ENCODE peak calls at places on chromosomes 6 and 20, in five cellular contexts. D is H9, Y is neuronal stem cell, R is mesendoderm, I is mesenchymal stem cell. J is an unnamed sample.

GRCh38 chr6:42141603-42142117 is 760 bp downstream of the C6orf132 start:
- DNase-seq in R (peak), Y (no peak), I (no peak), D (no peak), J (no peak)

GRCh38 chr6:77341058-77341986 is 122.0 kb downstream of the HTR1B start:
- DNase-seq in D (no peak), Y (no peak), I (peak), R (no peak), J (no peak)

GRCh38 chr6:167113935-167114910 is 8.7 kb upstream of the CCR6 start:
- DNase-seq in Y (no peak), D (no peak), R (no peak), I (no peak), J (no peak)

GRCh38 chr6:82337688-82338257 is 25.8 kb upstream of the TPBG start:
- DNase-seq in Y (no peak), D (no peak), R (peak), I (no peak), J (no peak)

GRCh38 chr6:28134015-28134414 is 7.7 kb upstream of the ZKSCAN8 start:
- DNase-seq in D (peak), I (peak), Y (no peak), R (peak), J (peak)

GRCh38 chr6:1378224-1379025 is 11.0 kb upstream of the FOXF2 start:
- DNase-seq in Y (peak), I (no peak), D (no peak), R (no peak), J (no peak)

GRCh38 chr20:25496968-25497401 is 88.3 kb downstream of the NINL start:
- DNase-seq in D (no peak), Y (no peak), I (peak), R (no peak), J (peak)

GRCh38 chr20:3248993-3249347 is 10.0 kb upstream of the SLC4A11 start:
- DNase-seq in Y (no peak), R (no peak), I (no peak), D (no peak), J (no peak)

GRCh38 chr6:29395331-29395730 is at the start of gene OR12D2:
- DNase-seq in D (no peak), I (no peak), R (no peak), Y (no peak), J (no peak)

GRCh38 chr6:106527979-106528378 is 101.3 kb downstream of the RTN4IP1 start:
- DNase-seq in Y (no peak), R (no peak), D (no peak), I (peak), J (peak)

GRCh38 chr20:17882834-17883591 is 85.6 kb downstream of the SNX5 start:
- DNase-seq in R (no peak), I (no peak), Y (no peak), D (no peak), J (no peak)

GRCh38 chr20:19783966-19784401 is 25.9 kb downstream of the RIN2 start:
- DNase-seq in R (no peak), Y (no peak), I (peak), D (no peak), J (peak)

GRCh38 chr20:37408202-37408929 is 62.4 kb downstream of the SRC start:
- DNase-seq in R (no peak), Y (no peak), D (no peak), I (peak), J (no peak)

GRCh38 chr6:167049275-167049674 is 50.1 kb downstream of the CEP43 start:
- DNase-seq in D (no peak), Y (no peak), I (no peak), R (no peak), J (no peak)

GRCh38 chr20:22848364-22848763 is 186.7 kb upstream of the SSTR4 start:
- DNase-seq in I (no peak), D (no peak), R (no peak), Y (no peak), J (no peak)

GRCh38 chr20:21436186-21436585 is 38.9 kb upstream of the NKX2-4 start:
- DNase-seq in D (no peak), Y (no peak), I (peak), R (no peak), J (peak)

GRCh38 chr6:149147939-149148718 is 169.4 kb upstream of the TAB2 start:
- DNase-seq in R (no peak), D (no peak), I (no peak), Y (no peak), J (no peak)

GRCh38 chr6:89970609-89971337 is 76.5 kb downstream of the GJA10 start:
- DNase-seq in D (no peak), Y (peak), I (peak), R (peak), J (peak)

GRCh38 chr20:5656136-5656535 is 94.1 kb upstream of the SHLD1 start:
- DNase-seq in I (no peak), Y (no peak), D (no peak), R (no peak), J (no peak)

GRCh38 chr6:128690063-128690462 is 169.7 kb upstream of the PTPRK start:
- DNase-seq in Y (no peak), R (no peak), D (no peak), I (no peak), J (no peak)

GRCh38 chr6:94065707-94066337 is 646.5 kb upstream of the EPHA7 start:
- DNase-seq in Y (no peak), R (no peak), I (no peak), D (no peak), J (no peak)

GRCh38 chr6:165701564-165702354 is 38.7 kb upstream of the PDE10A start:
- DNase-seq in R (no peak), D (no peak), Y (no peak), I (no peak), J (no peak)

GRCh38 chr6:11323666-11324452 is 91.4 kb upstream of the NEDD9 start:
- DNase-seq in D (no peak), I (no peak), R (no peak), Y (no peak), J (no peak)

GRCh38 chr20:16018881-16019280 is 554.4 kb downstream of the KIF16B start:
- DNase-seq in Y (no peak), R (no peak), D (no peak), I (no peak), J (no peak)

GRCh38 chr6:124870611-124871201 is 91.5 kb upstream of the RNF217 start:
- DNase-seq in I (peak), R (no peak), Y (no peak), D (no peak), J (peak)

DNA sequence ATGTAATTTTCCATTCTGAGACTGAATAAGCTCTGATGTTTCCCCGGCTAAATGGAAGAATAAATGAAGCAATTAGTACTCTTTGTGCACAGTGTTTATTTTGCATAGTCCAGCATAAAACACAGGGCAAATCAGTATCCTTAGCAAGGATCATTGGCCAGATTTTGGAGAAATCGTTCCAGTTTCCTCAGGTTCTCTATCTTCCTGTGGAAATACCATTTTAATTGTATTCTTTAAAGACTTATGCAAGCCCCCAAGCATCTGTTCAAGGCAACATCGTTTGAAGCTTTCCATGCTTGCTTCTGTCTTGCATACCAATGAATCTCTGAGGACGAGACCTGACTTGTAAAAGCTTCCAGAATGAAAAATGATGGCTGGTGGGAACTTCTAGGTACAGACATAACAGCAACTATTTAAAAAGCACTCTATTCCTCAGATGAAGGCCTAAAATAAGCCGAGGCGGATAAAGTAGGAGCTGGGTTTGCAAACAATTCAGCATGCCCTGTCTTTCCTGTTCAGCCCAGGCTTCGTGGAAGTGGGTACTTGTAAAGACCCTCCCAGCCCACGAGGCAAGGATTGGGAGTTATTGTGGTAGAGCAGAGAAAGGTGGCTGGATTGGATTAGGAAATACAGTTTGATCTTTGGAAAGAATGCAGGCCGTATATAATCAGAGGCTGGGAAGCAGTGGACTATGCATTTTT is 21.6 kb downstream of the NRSN1 start:
- DNase-seq in I (no peak), R (no peak), Y (no peak), D (no peak), J (no peak)
- H3K27ac ChIP-seq in I (no peak), R (no peak), Y (no peak), D (no peak), J (no peak)

DNA sequence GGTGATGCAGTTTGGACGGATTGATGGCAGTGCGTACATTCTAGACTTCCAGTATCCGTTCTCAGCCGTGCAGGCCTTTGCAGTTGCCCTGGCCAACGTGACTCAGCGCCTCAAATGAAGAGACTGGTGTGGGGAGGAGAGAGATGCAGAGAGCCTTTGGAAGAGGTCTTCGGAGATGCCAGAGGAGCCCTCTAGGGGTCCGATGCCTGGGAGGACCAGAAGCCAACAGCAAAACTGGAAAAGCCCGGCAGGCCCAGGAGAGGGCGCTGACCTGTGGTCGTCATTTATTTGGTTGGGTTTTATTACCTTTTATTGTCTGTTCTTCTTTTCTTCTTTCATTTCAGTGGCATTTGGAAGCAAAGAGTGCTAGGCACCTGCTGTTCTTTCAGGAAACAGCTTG is 53.3 kb upstream of the TMEM181 start:
- DNase-seq in D (peak), Y (peak), R (peak), I (peak), J (peak)
- H3K23ac ChIP-seq in D (no peak), Y (no peak), R (no peak), I (no peak), J (no peak)

DNA sequence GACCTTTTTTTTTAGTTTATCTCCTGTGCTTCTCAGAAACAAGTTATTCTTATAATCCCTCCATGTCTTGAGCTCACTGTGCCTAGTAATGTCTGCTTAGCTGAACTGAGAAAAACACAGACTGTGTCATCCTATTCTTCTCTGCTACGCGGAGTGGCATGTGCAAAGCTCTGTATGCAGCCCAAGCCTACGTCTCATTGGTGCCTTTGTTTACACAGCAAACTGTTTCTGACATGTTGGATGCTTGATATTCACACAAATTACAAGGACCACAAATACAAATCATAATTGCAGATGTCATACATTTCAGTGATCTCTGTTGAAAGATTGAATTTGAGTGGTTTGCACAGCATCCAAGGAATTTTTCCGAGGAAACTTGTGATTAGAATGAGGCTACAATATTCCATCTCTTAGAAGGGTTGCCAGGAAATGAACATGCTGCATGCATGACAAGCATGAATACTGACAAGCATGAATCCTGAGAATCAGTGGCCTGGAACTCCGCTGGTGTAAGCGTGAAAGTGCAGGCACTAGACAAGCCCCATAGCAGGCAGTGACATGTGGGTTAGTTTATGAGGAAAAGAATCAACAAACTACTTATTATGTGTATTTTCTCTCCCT is 128.4 kb upstream of the SGK1 start:
- DNase-seq in I (no peak), D (no peak), Y (no peak), R (no peak), J (peak)
- H3K27ac ChIP-seq in I (peak), D (no peak), Y (no peak), R (no peak), J (peak)

DNA sequence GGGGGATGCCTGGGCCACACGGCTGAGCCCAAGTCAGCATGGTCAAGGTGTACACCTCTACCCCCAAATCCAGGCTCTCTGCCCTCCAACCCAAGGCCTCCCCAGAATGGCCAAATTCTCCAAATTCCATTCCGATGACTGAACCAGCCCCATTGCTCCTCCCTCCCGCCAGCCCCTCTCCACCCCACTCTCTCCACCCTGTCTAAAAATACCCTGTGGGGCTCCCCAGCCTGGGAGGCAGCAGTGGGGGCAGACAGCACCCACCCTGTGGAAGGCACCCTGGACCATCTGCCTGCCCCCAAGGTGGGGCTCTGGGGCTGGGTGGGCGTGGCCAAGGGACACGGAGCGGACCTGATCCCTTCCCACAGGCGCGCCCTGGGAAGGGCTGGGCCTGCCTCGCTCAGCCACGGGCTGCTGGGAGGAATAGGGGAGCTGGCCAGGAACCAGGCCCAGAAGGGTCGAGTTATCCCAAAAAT is 11.4 kb downstream of the TEAD3 start:
- DNase-seq in R (peak), Y (peak), I (peak), D (peak), J (no peak)
- H3K23ac ChIP-seq in R (peak), Y (no peak), I (peak), D (no peak), J (peak)

GRCh38 chr6:36829919-36830544 is 9.2 kb downstream of the CPNE5 start:
- DNase-seq in D (no peak), I (no peak), R (no peak), Y (no peak), J (peak)

GRCh38 chr6:36825452-36825851 is 13.8 kb downstream of the CPNE5 start:
- DNase-seq in I (no peak), Y (no peak), R (no peak), D (no peak), J (no peak)

GRCh38 chr6:36825996-36826395 is 13.2 kb downstream of the CPNE5 start:
- DNase-seq in D (no peak), Y (no peak), I (peak), R (no peak), J (no peak)

GRCh38 chr6:36826520-36827227 is 12.6 kb downstream of the CPNE5 start:
- DNase-seq in R (no peak), I (peak), Y (no peak), D (no peak), J (peak)

DNA sequence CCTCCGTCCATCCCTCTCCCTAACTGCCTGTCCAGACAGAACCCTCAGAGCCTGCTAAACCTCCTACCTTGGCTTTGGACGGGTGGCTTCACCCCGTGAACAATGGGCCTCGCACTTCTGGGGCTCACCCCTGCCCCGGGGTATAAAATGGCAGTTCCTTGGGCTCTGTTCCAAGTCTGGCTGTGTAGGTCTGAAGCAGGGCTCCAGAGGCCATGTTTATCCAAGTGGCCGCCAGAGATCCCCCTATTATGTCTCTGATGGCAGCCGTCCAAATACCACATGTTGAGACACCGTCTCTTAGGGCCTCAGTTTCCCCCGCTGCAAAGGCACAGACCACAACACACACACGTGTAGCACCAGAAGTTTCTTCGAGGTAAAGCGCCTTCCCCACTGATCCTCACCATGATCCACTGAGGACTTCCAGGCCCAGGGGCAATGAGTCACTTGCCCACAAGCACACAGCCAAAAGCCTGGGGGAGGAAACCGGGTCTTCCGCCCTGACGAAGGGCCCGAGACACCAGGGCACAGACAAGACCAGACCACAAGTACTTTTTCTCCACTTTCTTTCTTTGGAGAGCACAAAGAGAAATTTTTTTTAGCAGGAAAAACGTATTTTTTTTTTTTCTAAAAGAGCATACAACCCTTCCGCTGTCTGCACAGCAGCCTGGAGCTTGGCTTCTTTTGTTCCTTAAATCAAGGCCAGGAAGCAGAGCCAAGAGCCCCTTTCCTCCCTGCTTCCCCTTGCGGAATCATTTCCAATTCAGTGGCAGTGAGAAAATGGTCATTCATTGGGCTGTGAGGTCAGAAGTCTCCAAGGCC is 11.8 kb downstream of the CPNE5 start:
- DNase-seq in D (no peak), R (no peak), Y (no peak), I (peak), J (peak)
- H3K27ac ChIP-seq in D (no peak), R (no peak), Y (no peak), I (no peak), J (no peak)

GRCh38 chr20:50668326-50668725 is 23.0 kb downstream of the RIPOR3 start:
- DNase-seq in R (no peak), I (no peak), D (no peak), Y (no peak), J (no peak)

GRCh38 chr20:50666709-50667310 is 24.5 kb downstream of the RIPOR3 start:
- DNase-seq in D (no peak), I (no peak), Y (no peak), R (no peak), J (no peak)

GRCh38 chr20:50671626-50672025 is 19.7 kb downstream of the RIPOR3 start:
- DNase-seq in R (no peak), I (no peak), D (no peak), Y (no peak), J (no peak)

GRCh38 chr20:50670126-50670862 is 21.0 kb downstream of the RIPOR3 start:
- DNase-seq in D (no peak), I (no peak), R (no peak), Y (no peak), J (peak)

GRCh38 chr20:50668798-50669197 is 22.5 kb downstream of the RIPOR3 start:
- DNase-seq in Y (no peak), D (no peak), I (no peak), R (no peak), J (no peak)
- H3K23ac ChIP-seq in Y (no peak), D (no peak), I (no peak), R (no peak), J (no peak)

GRCh38 chr6:118665011-118665410 is 13.6 kb upstream of the CEP85L start:
- DNase-seq in I (no peak), Y (no peak), D (no peak), R (no peak), J (no peak)

GRCh38 chr6:118660218-118660569 is 8.8 kb upstream of the CEP85L start:
- DNase-seq in Y (no peak), R (no peak), D (no peak), I (peak), J (no peak)

GRCh38 chr6:118668761-118669411 is 17.5 kb upstream of the CEP85L start:
- DNase-seq in D (no peak), Y (no peak), I (peak), R (peak), J (peak)

GRCh38 chr6:118667988-118668387 is 16.6 kb upstream of the CEP85L start:
- DNase-seq in I (peak), Y (no peak), R (no peak), D (no peak), J (peak)

DNA sequence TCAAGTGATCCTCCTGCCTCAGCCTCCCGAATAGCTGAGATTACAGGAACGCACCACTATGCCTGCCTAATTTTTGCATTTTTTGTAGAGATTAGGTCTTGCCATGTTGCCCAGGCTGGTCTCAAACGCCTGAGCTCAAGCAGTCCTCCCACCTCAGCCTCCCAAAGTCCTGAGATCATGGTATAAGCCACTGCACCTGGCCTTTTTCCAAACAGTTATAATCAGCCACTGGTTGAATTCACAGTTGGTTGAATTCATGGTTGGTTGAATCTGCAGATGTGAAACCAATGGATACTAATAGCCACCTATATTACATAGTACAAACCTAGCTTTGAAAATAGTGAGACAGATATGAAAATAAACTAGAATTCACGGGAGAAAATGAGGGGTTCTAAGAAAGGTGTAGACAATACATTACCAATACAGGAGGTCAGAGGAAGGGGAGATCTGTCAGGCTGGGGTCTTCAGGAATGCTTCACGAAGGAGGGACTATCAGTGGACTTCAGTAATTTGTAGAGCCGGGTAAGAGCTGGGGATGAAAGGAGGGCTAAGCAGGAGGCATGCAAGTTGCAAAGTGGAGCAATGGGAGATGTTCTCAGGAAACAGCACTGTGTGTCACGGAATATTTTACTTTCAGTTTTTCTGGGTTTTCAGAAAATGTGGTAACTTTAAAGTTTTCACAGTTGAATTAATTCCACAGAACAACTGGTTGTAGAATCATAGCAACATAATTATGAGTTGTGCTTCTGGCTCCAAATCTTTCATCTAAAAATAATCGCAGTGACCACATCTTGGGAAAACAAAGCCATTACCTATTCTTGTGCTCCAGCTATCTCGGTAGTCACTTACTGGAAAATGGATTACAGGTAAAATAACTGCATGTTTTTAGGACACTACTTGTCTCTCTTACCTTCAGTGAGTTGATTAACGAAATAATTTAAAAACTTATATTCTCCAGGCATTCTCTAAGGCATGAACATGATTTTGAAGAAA is 12.9 kb upstream of the CEP85L start:
- DNase-seq in Y (no peak), R (no peak), D (no peak), I (no peak), J (no peak)
- H3K27ac ChIP-seq in Y (no peak), R (no peak), D (no peak), I (no peak), J (no peak)

J was measured in IMR-90.